ENCODE peak calls at places on chromosome 18, in nine cellular contexts. One of them, this sample, is unnamed.

GRCh38 chr18:13252696-13253410 is 34.3 kb downstream of the LDLRAD4 start:
- DNase-seq in anterior cingulate cortex: no peak
- DNase-seq in NCI-H1105 treated with DMSO at 0.1 percent for 48 hours: no peak
- DNase-seq in activated CD8-positive, alpha-beta memory T cell treated with anti-CD3 and anti-CD28 coated beads for 48 hours: no peak
- DNase-seq in mucosa of gallbladder: no peak
- DNase-seq in Right ventricle myocardium superior: no peak
- DNase-seq in activated T-cell treated with anti-CD3 and anti-CD28 coated beads for 1 hour: no peak
- DNase-seq in EL: no peak
- DNase-seq in Calu3: no peak
- DNase-seq in this sample: no peak

GRCh38 chr18:48543228-48543627 is 4.4 kb downstream of the CTIF start:
- DNase-seq in EL: no peak
- DNase-seq in Right ventricle myocardium superior: no peak
- DNase-seq in Calu3: peak; percentile 31
- DNase-seq in activated CD8-positive, alpha-beta memory T cell treated with anti-CD3 and anti-CD28 coated beads for 48 hours: no peak
- DNase-seq in anterior cingulate cortex: no peak
- DNase-seq in activated T-cell treated with anti-CD3 and anti-CD28 coated beads for 1 hour: no peak
- DNase-seq in NCI-H1105 treated with DMSO at 0.1 percent for 48 hours: no peak
- DNase-seq in mucosa of gallbladder: no peak
- DNase-seq in this sample: no peak

GRCh38 chr18:34887881-34888580 is 153.2 kb upstream of the MAPRE2 start:
- DNase-seq in NCI-H1105 treated with DMSO at 0.1 percent for 48 hours: no peak
- DNase-seq in EL: no peak
- DNase-seq in Calu3: no peak
- DNase-seq in Right ventricle myocardium superior: no peak
- DNase-seq in activated T-cell treated with anti-CD3 and anti-CD28 coated beads for 1 hour: no peak
- DNase-seq in mucosa of gallbladder: no peak
- DNase-seq in activated CD8-positive, alpha-beta memory T cell treated with anti-CD3 and anti-CD28 coated beads for 48 hours: no peak
- DNase-seq in anterior cingulate cortex: no peak
- DNase-seq in this sample: no peak

GRCh38 chr18:79935098-79935480 is 16.4 kb downstream of the SLC66A2 start:
- DNase-seq in activated T-cell treated with anti-CD3 and anti-CD28 coated beads for 1 hour: no peak
- DNase-seq in activated CD8-positive, alpha-beta memory T cell treated with anti-CD3 and anti-CD28 coated beads for 48 hours: no peak
- DNase-seq in mucosa of gallbladder: no peak
- DNase-seq in EL: no peak
- DNase-seq in Calu3: no peak
- DNase-seq in NCI-H1105 treated with DMSO at 0.1 percent for 48 hours: no peak
- DNase-seq in anterior cingulate cortex: no peak
- DNase-seq in Right ventricle myocardium superior: peak; percentile 7
- DNase-seq in this sample: no peak

GRCh38 chr18:76075777-76076176 is 419.3 kb downstream of the ZNF516 start:
- DNase-seq in anterior cingulate cortex: no peak
- DNase-seq in mucosa of gallbladder: no peak
- DNase-seq in NCI-H1105 treated with DMSO at 0.1 percent for 48 hours: no peak
- DNase-seq in EL: no peak
- DNase-seq in activated CD8-positive, alpha-beta memory T cell treated with anti-CD3 and anti-CD28 coated beads for 48 hours: no peak
- DNase-seq in activated T-cell treated with anti-CD3 and anti-CD28 coated beads for 1 hour: no peak
- DNase-seq in Calu3: no peak
- DNase-seq in Right ventricle myocardium superior: no peak
- DNase-seq in this sample: no peak

GRCh38 chr18:68494802-68495560 is 219.9 kb downstream of the TMX3 start:
- DNase-seq in mucosa of gallbladder: peak; percentile 30
- DNase-seq in Right ventricle myocardium superior: no peak
- DNase-seq in activated T-cell treated with anti-CD3 and anti-CD28 coated beads for 1 hour: no peak
- DNase-seq in anterior cingulate cortex: no peak
- DNase-seq in Calu3: no peak
- DNase-seq in EL: peak; percentile 83
- DNase-seq in NCI-H1105 treated with DMSO at 0.1 percent for 48 hours: no peak
- DNase-seq in activated CD8-positive, alpha-beta memory T cell treated with anti-CD3 and anti-CD28 coated beads for 48 hours: no peak
- DNase-seq in this sample: peak; percentile 48

GRCh38 chr18:10421859-10422258 is 32.6 kb upstream of the APCDD1 start:
- DNase-seq in activated T-cell treated with anti-CD3 and anti-CD28 coated beads for 1 hour: no peak
- DNase-seq in EL: peak; percentile 52
- DNase-seq in Calu3: no peak
- DNase-seq in mucosa of gallbladder: no peak
- DNase-seq in NCI-H1105 treated with DMSO at 0.1 percent for 48 hours: no peak
- DNase-seq in anterior cingulate cortex: no peak
- DNase-seq in Right ventricle myocardium superior: no peak
- DNase-seq in activated CD8-positive, alpha-beta memory T cell treated with anti-CD3 and anti-CD28 coated beads for 48 hours: no peak
- DNase-seq in this sample: no peak

GRCh38 chr18:11081009-11081532 is 68.3 kb downstream of the PIEZO2 start:
- DNase-seq in Right ventricle myocardium superior: no peak
- DNase-seq in EL: no peak
- DNase-seq in mucosa of gallbladder: no peak
- DNase-seq in activated T-cell treated with anti-CD3 and anti-CD28 coated beads for 1 hour: no peak
- DNase-seq in anterior cingulate cortex: no peak
- DNase-seq in NCI-H1105 treated with DMSO at 0.1 percent for 48 hours: no peak
- DNase-seq in Calu3: no peak
- DNase-seq in activated CD8-positive, alpha-beta memory T cell treated with anti-CD3 and anti-CD28 coated beads for 48 hours: no peak
- DNase-seq in this sample: no peak

GRCh38 chr18:3081558-3081957 is 68.6 kb upstream of the LPIN2 start:
- DNase-seq in EL: no peak
- DNase-seq in activated CD8-positive, alpha-beta memory T cell treated with anti-CD3 and anti-CD28 coated beads for 48 hours: no peak
- DNase-seq in Right ventricle myocardium superior: no peak
- DNase-seq in NCI-H1105 treated with DMSO at 0.1 percent for 48 hours: no peak
- DNase-seq in Calu3: no peak
- DNase-seq in anterior cingulate cortex: no peak
- DNase-seq in activated T-cell treated with anti-CD3 and anti-CD28 coated beads for 1 hour: no peak
- DNase-seq in mucosa of gallbladder: no peak
- DNase-seq in this sample: peak; percentile 69

GRCh38 chr18:21134895-21135294 is 23.3 kb upstream of the ROCK1 start:
- DNase-seq in EL: peak; percentile 29
- DNase-seq in activated T-cell treated with anti-CD3 and anti-CD28 coated beads for 1 hour: peak; percentile 10
- DNase-seq in Calu3: peak; percentile 18
- DNase-seq in activated CD8-positive, alpha-beta memory T cell treated with anti-CD3 and anti-CD28 coated beads for 48 hours: no peak
- DNase-seq in anterior cingulate cortex: no peak
- DNase-seq in mucosa of gallbladder: no peak
- DNase-seq in NCI-H1105 treated with DMSO at 0.1 percent for 48 hours: no peak
- DNase-seq in Right ventricle myocardium superior: no peak
- DNase-seq in this sample: peak; percentile 31

GRCh38 chr18:4017479-4017878 is 437.6 kb downstream of the DLGAP1 start:
- DNase-seq in activated CD8-positive, alpha-beta memory T cell treated with anti-CD3 and anti-CD28 coated beads for 48 hours: no peak
- DNase-seq in NCI-H1105 treated with DMSO at 0.1 percent for 48 hours: no peak
- DNase-seq in activated T-cell treated with anti-CD3 and anti-CD28 coated beads for 1 hour: no peak
- DNase-seq in anterior cingulate cortex: no peak
- DNase-seq in mucosa of gallbladder: peak; percentile 27
- DNase-seq in Right ventricle myocardium superior: no peak
- DNase-seq in Calu3: peak; percentile 53
- DNase-seq in EL: peak; percentile 6
- DNase-seq in this sample: peak; percentile 75